ENCODE peak calls at places on chromosomes 4 and X, in six cellular contexts. K is heart right ventricle, A is IMR-90, Z is progenitor cell of endocrine pancreas, D is MCF 10A, G is AG09309. H is an unnamed sample.

GRCh38 chr4:128286474-128287158 is 997 bp downstream of the PGRMC2 start:
- DNase-seq in A (peak), K (no peak), Z (no peak), D (peak), G (no peak), H (peak)

GRCh38 chr4:60683357-60683756 is 516.8 kb upstream of the ADGRL3 start:
- DNase-seq in Z (no peak), A (peak), D (peak), K (no peak), G (peak), H (no peak)

GRCh38 chrX:17735396-17735795 is 1.9 kb upstream of the SCML1 start:
- DNase-seq in A (no peak), K (no peak), G (no peak), Z (no peak), D (no peak), H (no peak)

GRCh38 chr4:67700119-67700873 is 659 bp downstream of the UBA6 start:
- DNase-seq in K (no peak), A (peak), D (peak), Z (no peak), G (no peak), H (peak)

GRCh38 chr4:5500165-5500564 is 208.2 kb downstream of the EVC2 start:
- DNase-seq in Z (no peak), G (no peak), K (no peak), D (no peak), A (peak), H (no peak)

GRCh38 chr4:47640911-47641310 is 155.8 kb downstream of the ATP10D start:
- DNase-seq in K (no peak), A (peak), D (no peak), G (no peak), Z (no peak), H (no peak)

GRCh38 chr4:121138014-121138413 is 26.1 kb downstream of the TNIP3 start:
- DNase-seq in Z (no peak), K (no peak), D (no peak), G (no peak), A (no peak), H (no peak)

GRCh38 chr4:25172964-25173917 is 13.0 kb upstream of the SEPSECS start:
- DNase-seq in G (peak), D (peak), A (peak), K (no peak), Z (no peak), H (peak)

GRCh38 chr4:111362891-111363290 is 740.0 kb upstream of the PITX2 start:
- DNase-seq in G (peak), D (peak), K (no peak), A (peak), Z (no peak), H (no peak)

GRCh38 chrX:104488811-104489210 is 77.2 kb upstream of the IL1RAPL2 start:
- DNase-seq in D (no peak), Z (no peak), G (no peak), A (no peak), K (no peak), H (no peak)

GRCh38 chr4:4216668-4217067 is 10.1 kb downstream of the OTOP1 start:
- DNase-seq in Z (no peak), A (peak), K (no peak), D (peak), G (no peak), H (no peak)

GRCh38 chrX:1444896-1445480 is 7.7 kb downstream of the ASMTL start:
- DNase-seq in G (no peak), A (no peak), D (no peak), Z (no peak), K (no peak), H (no peak)

GRCh38 chr4:138003248-138003647 is 238.9 kb downstream of the SLC7A11 start:
- DNase-seq in A (peak), K (no peak), G (no peak), D (no peak), Z (no peak), H (peak)

GRCh38 chrX:42602566-42602965 is 175.4 kb downstream of the PPP1R2C start:
- DNase-seq in G (no peak), D (no peak), Z (no peak), A (no peak), K (no peak), H (no peak)

GRCh38 chr4:17033256-17034245 is 135.1 kb upstream of the LDB2 start:
- DNase-seq in A (peak), G (no peak), K (no peak), D (no peak), Z (no peak), H (no peak)

GRCh38 chr4:86895692-86896488 is 3.7 kb upstream of the C4orf36 start:
- DNase-seq in A (peak), D (peak), Z (no peak), K (no peak), G (peak), H (peak)

GRCh38 chr4:86896596-86896995 is 4.4 kb upstream of the C4orf36 start:
- DNase-seq in G (no peak), Z (no peak), A (peak), K (no peak), D (no peak), H (no peak)

GRCh38 chr4:86898562-86898961 is 6.3 kb upstream of the C4orf36 start:
- DNase-seq in A (peak), K (no peak), D (peak), G (no peak), Z (no peak), H (no peak)

DNA sequence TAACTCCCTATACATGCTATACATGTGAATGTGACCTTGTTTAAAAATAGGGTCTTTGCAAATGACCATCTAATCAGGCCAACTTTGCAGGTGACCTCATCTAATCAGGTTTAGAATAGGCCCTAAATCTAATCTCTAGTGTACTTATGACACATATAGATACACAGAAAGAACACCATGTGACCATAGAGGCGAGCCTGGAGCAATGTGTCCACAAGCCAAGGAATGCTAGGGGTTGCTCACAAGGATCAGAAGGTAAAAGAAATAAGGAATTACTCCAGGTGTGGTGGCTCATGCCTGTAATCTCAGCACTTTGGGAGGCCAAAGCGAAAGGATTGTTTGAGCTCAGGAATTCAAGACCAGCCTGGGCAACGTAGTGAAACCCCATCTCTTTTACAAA is 9.6 kb upstream of the C4orf36 start:
- DNase-seq in A (no peak), Z (no peak), G (no peak), K (no peak), D (no peak), H (no peak)
- TF ChIP-seq CTCF in A (no peak), Z (no peak), G (no peak), K (no peak), D (no peak), H (no peak)

GRCh38 chr4:165994706-165995105 is 121.7 kb downstream of the TLL1 start:
- DNase-seq in Z (no peak), A (no peak), G (no peak), D (no peak), K (no peak), H (no peak)
- TF ChIP-seq CTCF in Z (no peak), A (no peak), G (no peak), D (no peak), K (no peak), H (no peak)

GRCh38 chr4:70544279-70544870 is 26.0 kb downstream of the AMTN start:
- DNase-seq in Z (no peak), K (no peak), G (no peak), A (peak), D (peak), H (no peak)
- TF ChIP-seq CTCF in Z (peak), K (peak), G (peak), A (peak), D (peak), H (peak)

GRCh38 chr4:1632109-1633104 is 51.7 kb downstream of the FAM53A start:
- DNase-seq in D (no peak), Z (no peak), G (no peak), K (no peak), A (no peak), H (no peak)
- TF ChIP-seq CTCF in D (no peak), Z (no peak), G (no peak), K (no peak), A (no peak), H (no peak)